ENCODE peak calls at places on chromosomes 13 and 19, in seven cellular contexts. D, F, A, T, N, H and Y are unnamed samples.

GRCh38 chr13:112875627-112876026 is 93.4 kb upstream of the MCF2L start:
- DNase-seq in D (no peak), F (no peak), A (peak), T (peak), N (no peak), H (no peak), Y (no peak)

GRCh38 chr19:37906868-37907734 is at the start of gene SIPA1L3:
- DNase-seq in D (peak), F (peak), A (peak), T (peak), N (peak), H (peak), Y (peak)

GRCh38 chr19:46815833-46816627 is 27.6 kb upstream of the SLC1A5 start:
- DNase-seq in D (no peak), F (no peak), A (no peak), T (no peak), N (no peak), H (no peak), Y (no peak)

GRCh38 chr19:15110418-15110815 is 3.2 kb downstream of the SYDE1 start:
- DNase-seq in D (no peak), F (no peak), A (no peak), T (no peak), N (no peak), H (no peak), Y (no peak)

GRCh38 chr19:44722131-44723121 is 23.5 kb downstream of the CEACAM16 start:
- DNase-seq in D (no peak), F (no peak), A (no peak), T (peak), N (no peak), H (peak), Y (no peak)

GRCh38 chr19:38852231-38853044 is 2.7 kb upstream of the HNRNPL start:
- DNase-seq in D (peak), F (peak), A (peak), T (peak), N (no peak), H (peak), Y (peak)

GRCh38 chr13:79781829-79782540 is 301.0 kb downstream of the NDFIP2 start:
- DNase-seq in D (peak), F (no peak), A (no peak), T (no peak), N (no peak), H (no peak), Y (no peak)

GRCh38 chr19:5155586-5156210 is 184.9 kb downstream of the PTPRS start:
- DNase-seq in D (no peak), F (peak), A (no peak), T (no peak), N (no peak), H (no peak), Y (peak)

GRCh38 chr13:75691183-75691582 is 55.1 kb downstream of the LMO7 start:
- DNase-seq in D (peak), F (no peak), A (no peak), T (no peak), N (no peak), H (no peak), Y (no peak)

GRCh38 chr13:20814224-20814910 is 40.6 kb upstream of the EEF1AKMT1 start:
- DNase-seq in D (peak), F (peak), A (peak), T (peak), N (peak), H (no peak), Y (peak)

GRCh38 chr13:20812890-20813289 is 39.1 kb upstream of the EEF1AKMT1 start:
- DNase-seq in D (no peak), F (no peak), A (no peak), T (no peak), N (no peak), H (no peak), Y (no peak)

GRCh38 chr13:20819715-20820114 is 46.0 kb upstream of the EEF1AKMT1 start:
- DNase-seq in D (no peak), F (no peak), A (no peak), T (no peak), N (no peak), H (no peak), Y (no peak)

GRCh38 chr13:20810808-20811207 is 37.0 kb upstream of the EEF1AKMT1 start:
- DNase-seq in D (no peak), F (no peak), A (no peak), T (no peak), N (no peak), H (no peak), Y (no peak)

GRCh38 chr13:20815469-20815868 is 41.7 kb upstream of the EEF1AKMT1 start:
- DNase-seq in D (peak), F (no peak), A (no peak), T (no peak), N (no peak), H (no peak), Y (no peak)
- H3K4me3 ChIP-seq in D (no peak), F (no peak), A (peak), T (no peak), N (no peak), H (no peak), Y (no peak)

GRCh38 chr13:109180905-109181425 is 551.6 kb downstream of the MYO16 start:
- DNase-seq in D (peak), F (no peak), A (no peak), T (no peak), N (peak), H (peak), Y (no peak)
- H3K27ac ChIP-seq in D (peak), F (no peak), A (peak), T (no peak), N (peak), H (peak), Y (no peak)

GRCh38 chr19:49441210-49441959 is at the start of gene SLC17A7:
- DNase-seq in D (peak), F (peak), A (peak), T (no peak), N (no peak), H (no peak), Y (no peak)
- H3K4me3 ChIP-seq in D (peak), F (no peak), A (peak), T (no peak), N (no peak), H (peak), Y (peak)

DNA sequence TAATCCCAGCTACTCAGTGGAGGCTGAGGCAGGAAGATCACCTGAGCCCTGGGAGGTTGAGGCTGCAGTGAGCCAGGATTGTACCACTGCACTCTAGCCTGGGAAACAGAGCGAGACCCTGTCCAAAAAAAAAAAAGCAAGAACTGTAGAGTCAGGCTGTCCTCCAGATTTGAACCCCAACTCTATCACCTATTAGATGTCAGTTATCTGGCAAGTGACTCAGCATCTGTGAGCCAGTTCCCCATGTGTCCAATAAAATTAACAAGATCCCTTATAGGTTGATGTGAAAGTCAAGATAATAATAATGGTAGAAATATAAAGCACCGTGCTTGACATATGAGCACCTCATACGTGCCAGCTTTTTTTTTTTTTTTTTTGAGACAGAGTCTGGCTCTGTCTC is 22.0 kb downstream of the GP6 start:
- DNase-seq in D (no peak), F (no peak), A (no peak), T (no peak), N (no peak), H (no peak), Y (no peak)
- H3K27ac ChIP-seq in D (no peak), F (no peak), A (no peak), T (no peak), N (no peak), H (no peak), Y (no peak)

GRCh38 chr13:40028446-40028845 is 373.0 kb downstream of the COG6 start:
- DNase-seq in D (no peak), F (no peak), A (no peak), T (no peak), N (no peak), H (no peak), Y (no peak)
- H3K4me3 ChIP-seq in D (no peak), F (no peak), A (no peak), T (no peak), N (no peak), H (no peak), Y (no peak)

GRCh38 chr19:31518216-31518615 is 169.0 kb upstream of the TSHZ3 start:
- DNase-seq in D (no peak), F (no peak), A (no peak), T (no peak), N (no peak), H (no peak), Y (no peak)
- H3K27ac ChIP-seq in D (no peak), F (no peak), A (no peak), T (no peak), N (no peak), H (no peak), Y (no peak)

DNA sequence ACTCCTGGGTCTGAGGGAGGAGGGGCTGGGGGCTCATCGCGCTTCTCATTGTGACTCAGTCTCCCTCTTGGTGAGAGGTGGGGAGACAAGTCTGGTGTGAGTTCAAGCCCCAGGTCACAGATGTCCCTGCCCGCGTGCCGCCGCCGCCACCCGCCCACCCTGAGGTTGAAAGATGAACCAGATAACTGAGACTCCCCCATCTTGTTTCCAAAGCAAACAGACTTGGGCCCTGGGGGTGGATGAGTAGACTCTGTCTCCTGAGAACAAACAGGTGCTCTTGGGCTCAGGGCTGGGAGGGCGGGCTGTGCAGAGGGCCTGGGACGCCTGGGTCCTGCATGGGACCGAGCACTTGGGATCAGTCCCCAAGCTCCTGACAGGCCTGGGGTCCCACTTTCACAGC is 567 bp downstream of the SBK2 start:
- DNase-seq in D (no peak), F (no peak), A (no peak), T (no peak), N (no peak), H (no peak), Y (no peak)
- H3K4me3 ChIP-seq in D (no peak), F (no peak), A (no peak), T (no peak), N (no peak), H (no peak), Y (no peak)